ENCODE peak calls at places on chromosomes 2 and 18, in nine cellular contexts. One of them, this sample, is unnamed.
A peak's percentile ranks its signal among the peaks of the same experiment; 100 is the strongest.

GRCh38 chr18:76459687-76460350 is 35.2 kb downstream of the ZNF516 start:
- DNase-seq in heart right ventricle: no peak
- DNase-seq in uterus: peak; percentile 73
- DNase-seq in SK-N-SH: no peak
- DNase-seq in tibial artery: no peak
- DNase-seq in hepatocyte: peak; percentile 64
- DNase-seq in lower lobe of right lung: peak; percentile 56
- DNase-seq in neural progenitor cell: no peak
- DNase-seq in pancreas: peak; percentile 60
- DNase-seq in this sample: peak; percentile 68

GRCh38 chr2:25517701-25518100 is 155.7 kb downstream of the DTNB start:
- DNase-seq in pancreas: no peak
- DNase-seq in SK-N-SH: peak; percentile 19
- DNase-seq in hepatocyte: no peak
- DNase-seq in lower lobe of right lung: no peak
- DNase-seq in tibial artery: no peak
- DNase-seq in heart right ventricle: no peak
- DNase-seq in uterus: no peak
- DNase-seq in neural progenitor cell: no peak
- DNase-seq in this sample: no peak

GRCh38 chr18:46481847-46482245 is 175.2 kb downstream of the LOXHD1 start:
- DNase-seq in uterus: no peak
- DNase-seq in lower lobe of right lung: no peak
- DNase-seq in tibial artery: no peak
- DNase-seq in pancreas: no peak
- DNase-seq in heart right ventricle: no peak
- DNase-seq in neural progenitor cell: no peak
- DNase-seq in SK-N-SH: no peak
- DNase-seq in hepatocyte: no peak
- DNase-seq in this sample: no peak

GRCh38 chr2:96799623-96799935 is 16.5 kb upstream of the CNNM3 start:
- DNase-seq in hepatocyte: no peak
- DNase-seq in SK-N-SH: no peak
- DNase-seq in pancreas: no peak
- DNase-seq in heart right ventricle: no peak
- DNase-seq in tibial artery: no peak
- DNase-seq in lower lobe of right lung: peak; percentile 36
- DNase-seq in neural progenitor cell: no peak
- DNase-seq in uterus: no peak
- DNase-seq in this sample: peak; percentile 57

GRCh38 chr2:181106789-181107418 is 126.5 kb downstream of the UBE2E3 start:
- DNase-seq in pancreas: no peak
- DNase-seq in tibial artery: no peak
- DNase-seq in lower lobe of right lung: no peak
- DNase-seq in hepatocyte: peak; percentile 46
- DNase-seq in SK-N-SH: no peak
- DNase-seq in uterus: no peak
- DNase-seq in heart right ventricle: no peak
- DNase-seq in neural progenitor cell: no peak
- DNase-seq in this sample: no peak

GRCh38 chr2:218399391-218400166 is at the start of gene CTDSP1:
- DNase-seq in uterus: peak; percentile 98
- DNase-seq in pancreas: peak; percentile 98
- DNase-seq in lower lobe of right lung: peak; percentile 97
- DNase-seq in hepatocyte: peak; percentile 98
- DNase-seq in neural progenitor cell: peak; percentile 95
- DNase-seq in SK-N-SH: peak; percentile 94
- DNase-seq in tibial artery: peak; percentile 98
- DNase-seq in heart right ventricle: peak; percentile 98
- DNase-seq in this sample: peak; percentile 99

GRCh38 chr2:116949249-116949648 is 865.2 kb upstream of the DDX18 start:
- DNase-seq in heart right ventricle: no peak
- DNase-seq in hepatocyte: no peak
- DNase-seq in pancreas: no peak
- DNase-seq in SK-N-SH: no peak
- DNase-seq in lower lobe of right lung: no peak
- DNase-seq in neural progenitor cell: no peak
- DNase-seq in tibial artery: no peak
- DNase-seq in uterus: no peak
- DNase-seq in this sample: no peak

GRCh38 chr2:65465857-65466256 is 33.5 kb upstream of the SPRED2 start:
- DNase-seq in heart right ventricle: no peak
- DNase-seq in hepatocyte: no peak
- DNase-seq in uterus: no peak
- DNase-seq in SK-N-SH: no peak
- DNase-seq in lower lobe of right lung: no peak
- DNase-seq in pancreas: no peak
- DNase-seq in tibial artery: no peak
- DNase-seq in neural progenitor cell: no peak
- DNase-seq in this sample: no peak

DNA sequence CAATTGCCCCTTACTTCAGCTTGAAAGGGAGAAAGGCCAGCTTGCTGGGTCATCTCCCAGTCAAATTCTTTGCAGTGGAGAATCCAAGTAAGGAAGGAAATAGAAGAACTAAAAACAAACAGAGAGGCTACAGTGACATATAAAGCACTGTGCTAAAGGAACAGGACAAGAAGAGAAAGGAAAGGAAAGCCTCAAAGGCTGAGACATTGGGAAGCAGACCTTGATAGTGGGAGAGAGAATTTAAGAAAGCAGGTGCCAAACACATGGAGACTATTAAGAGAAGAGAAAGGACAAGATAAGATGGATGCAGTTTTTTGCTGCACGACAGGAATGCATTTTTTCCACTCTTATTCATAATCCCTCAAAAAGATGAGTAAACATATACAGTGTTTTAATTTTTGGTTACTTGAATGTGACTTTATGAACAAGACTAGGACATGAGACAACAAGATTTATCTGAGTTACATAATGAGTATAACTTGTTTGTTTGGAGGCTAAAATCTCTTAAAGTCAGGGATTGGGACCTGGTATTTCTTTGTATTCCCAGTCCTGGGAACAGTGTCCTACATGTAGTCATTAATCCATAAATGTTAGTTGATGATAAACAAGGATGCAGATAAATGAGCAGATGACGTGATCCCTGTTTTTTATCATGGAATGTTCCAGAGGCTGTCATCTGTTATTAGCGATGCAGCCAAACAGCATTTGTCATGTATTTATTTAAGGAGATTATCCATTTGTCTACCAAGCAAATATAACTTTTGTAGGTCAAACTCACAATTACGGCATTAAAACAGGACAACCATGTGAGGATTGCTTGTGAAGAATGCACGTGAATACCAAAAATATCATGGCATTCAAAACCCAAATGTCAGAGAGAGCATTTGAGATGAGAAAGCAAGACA is 141.7 kb downstream of the DNER start:
- DNase-seq in neural progenitor cell: no peak
- DNase-seq in tibial artery: no peak
- DNase-seq in SK-N-SH: peak; percentile 15
- DNase-seq in lower lobe of right lung: no peak
- DNase-seq in uterus: no peak
- DNase-seq in heart right ventricle: no peak
- DNase-seq in pancreas: no peak
- DNase-seq in hepatocyte: no peak
- DNase-seq in this sample: no peak
- H3K27ac ChIP-seq in neural progenitor cell: no peak overlapping the region
- H3K27ac ChIP-seq in tibial artery: no peak overlapping the region
- H3K27ac ChIP-seq in SK-N-SH: no peak overlapping the region
- H3K27ac ChIP-seq in lower lobe of right lung: no peak overlapping the region
- H3K27ac ChIP-seq in uterus: peak overlapping the region; percentile 61
- H3K27ac ChIP-seq in heart right ventricle: peak overlapping the region; percentile 41
- H3K27ac ChIP-seq in pancreas: no peak overlapping the region
- H3K27ac ChIP-seq in hepatocyte: no peak overlapping the region
- H3K27ac ChIP-seq in this sample: peak overlapping the region; percentile 54

GRCh38 chr18:52313213-52313612 is 26.8 kb upstream of the DCC start:
- DNase-seq in tibial artery: no peak
- DNase-seq in neural progenitor cell: no peak
- DNase-seq in pancreas: no peak
- DNase-seq in SK-N-SH: no peak
- DNase-seq in hepatocyte: peak; percentile 44
- DNase-seq in lower lobe of right lung: no peak
- DNase-seq in uterus: no peak
- DNase-seq in heart right ventricle: no peak
- DNase-seq in this sample: no peak
- H3K27ac ChIP-seq in tibial artery: no peak overlapping the region
- H3K27ac ChIP-seq in neural progenitor cell: no peak overlapping the region
- H3K27ac ChIP-seq in pancreas: no peak overlapping the region
- H3K27ac ChIP-seq in SK-N-SH: no peak overlapping the region
- H3K27ac ChIP-seq in hepatocyte: peak overlapping the region; percentile 64
- H3K27ac ChIP-seq in lower lobe of right lung: no peak overlapping the region
- H3K27ac ChIP-seq in uterus: no peak overlapping the region
- H3K27ac ChIP-seq in heart right ventricle: no peak overlapping the region
- H3K27ac ChIP-seq in this sample: no peak overlapping the region

GRCh38 chr18:48806551-48807261 is 144.1 kb downstream of the SMAD7 start:
- DNase-seq in lower lobe of right lung: peak; percentile 45
- DNase-seq in hepatocyte: no peak
- DNase-seq in tibial artery: peak; percentile 90
- DNase-seq in SK-N-SH: no peak
- DNase-seq in heart right ventricle: no peak
- DNase-seq in uterus: peak; percentile 13
- DNase-seq in pancreas: no peak
- DNase-seq in neural progenitor cell: no peak
- DNase-seq in this sample: peak; percentile 46

GRCh38 chr18:48803518-48803917 is 147.2 kb downstream of the SMAD7 start:
- DNase-seq in tibial artery: peak; percentile 57
- DNase-seq in neural progenitor cell: no peak
- DNase-seq in uterus: peak; percentile 5
- DNase-seq in heart right ventricle: no peak
- DNase-seq in SK-N-SH: no peak
- DNase-seq in pancreas: no peak
- DNase-seq in hepatocyte: no peak
- DNase-seq in lower lobe of right lung: peak; percentile 11
- DNase-seq in this sample: peak; percentile 13

GRCh38 chr18:48803951-48804855 is 146.6 kb downstream of the SMAD7 start:
- DNase-seq in tibial artery: peak; percentile 82
- DNase-seq in heart right ventricle: no peak
- DNase-seq in SK-N-SH: no peak
- DNase-seq in pancreas: no peak
- DNase-seq in hepatocyte: no peak
- DNase-seq in uterus: peak; percentile 8
- DNase-seq in neural progenitor cell: no peak
- DNase-seq in lower lobe of right lung: peak; percentile 30
- DNase-seq in this sample: peak; percentile 26

GRCh38 chr18:48804856-48805610 is 145.7 kb downstream of the SMAD7 start:
- DNase-seq in tibial artery: peak; percentile 53
- DNase-seq in neural progenitor cell: no peak
- DNase-seq in heart right ventricle: no peak
- DNase-seq in hepatocyte: no peak
- DNase-seq in lower lobe of right lung: peak; percentile 30
- DNase-seq in SK-N-SH: no peak
- DNase-seq in uterus: peak; percentile 7
- DNase-seq in pancreas: no peak
- DNase-seq in this sample: peak; percentile 42

GRCh38 chr18:48805826-48806535 is 144.8 kb downstream of the SMAD7 start:
- DNase-seq in uterus: peak; percentile 4
- DNase-seq in lower lobe of right lung: no peak
- DNase-seq in pancreas: no peak
- DNase-seq in tibial artery: peak; percentile 56
- DNase-seq in heart right ventricle: no peak
- DNase-seq in SK-N-SH: no peak
- DNase-seq in neural progenitor cell: no peak
- DNase-seq in hepatocyte: no peak
- DNase-seq in this sample: peak; percentile 17
- H3K27ac ChIP-seq in uterus: peak overlapping the region; percentile 6
- H3K27ac ChIP-seq in lower lobe of right lung: peak overlapping the region; percentile 36
- H3K27ac ChIP-seq in pancreas: no peak overlapping the region
- H3K27ac ChIP-seq in tibial artery: peak overlapping the region; percentile 85
- H3K27ac ChIP-seq in heart right ventricle: no peak overlapping the region
- H3K27ac ChIP-seq in SK-N-SH: no peak overlapping the region
- H3K27ac ChIP-seq in neural progenitor cell: no peak overlapping the region
- H3K27ac ChIP-seq in hepatocyte: no peak overlapping the region
- H3K27ac ChIP-seq in this sample: no peak overlapping the region

DNA sequence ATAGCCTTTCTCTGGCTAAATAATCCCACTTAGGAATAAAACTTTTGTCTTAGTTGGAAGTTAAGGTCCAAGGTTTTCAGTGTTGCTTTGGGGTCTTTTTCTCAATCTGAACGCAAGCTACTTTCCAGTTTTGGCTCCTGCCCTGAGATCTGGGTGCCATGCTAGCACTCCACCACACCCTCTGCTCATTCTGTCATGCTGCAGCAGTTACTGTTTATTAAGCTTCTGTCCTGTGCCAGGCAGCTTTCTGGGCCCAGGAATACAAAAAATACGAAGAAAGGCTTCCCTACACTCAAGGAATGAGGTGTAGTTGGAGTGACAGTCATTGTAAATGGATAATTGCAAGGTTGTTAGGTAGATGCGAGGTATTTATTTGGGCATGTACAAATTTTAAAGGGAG is 46.3 kb upstream of the RTN4 start:
- DNase-seq in neural progenitor cell: no peak
- DNase-seq in SK-N-SH: no peak
- DNase-seq in lower lobe of right lung: no peak
- DNase-seq in pancreas: no peak
- DNase-seq in uterus: no peak
- DNase-seq in tibial artery: no peak
- DNase-seq in hepatocyte: no peak
- DNase-seq in heart right ventricle: no peak
- DNase-seq in this sample: no peak
- H3K27ac ChIP-seq in neural progenitor cell: no peak overlapping the region
- H3K27ac ChIP-seq in SK-N-SH: peak overlapping the region; percentile 52
- H3K27ac ChIP-seq in lower lobe of right lung: peak overlapping the region; percentile 57
- H3K27ac ChIP-seq in pancreas: no peak overlapping the region
- H3K27ac ChIP-seq in uterus: peak overlapping the region; percentile 72
- H3K27ac ChIP-seq in tibial artery: peak overlapping the region; percentile 85
- H3K27ac ChIP-seq in hepatocyte: peak overlapping the region; percentile 72
- H3K27ac ChIP-seq in heart right ventricle: no peak overlapping the region
- H3K27ac ChIP-seq in this sample: peak overlapping the region; percentile 74

DNA sequence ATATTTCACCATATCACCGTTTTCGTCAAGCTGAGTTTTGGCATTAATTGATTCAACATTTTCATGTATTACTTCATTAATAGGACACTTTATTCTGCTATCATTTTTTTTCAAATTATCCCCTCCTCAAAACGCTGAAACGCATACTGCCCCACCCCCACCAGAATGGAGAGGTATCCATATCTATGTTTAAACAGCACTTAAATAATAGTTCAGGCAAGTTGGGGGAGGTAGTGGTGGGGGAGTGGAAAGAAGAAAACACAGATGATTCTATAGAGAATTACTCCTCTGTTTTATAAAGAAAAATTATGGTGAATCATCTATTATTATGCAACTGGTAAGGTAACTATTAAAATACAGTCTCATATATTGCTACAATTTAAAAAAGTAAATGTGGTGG is 314.4 kb upstream of the ZEB2 start:
- DNase-seq in heart right ventricle: no peak
- DNase-seq in neural progenitor cell: no peak
- DNase-seq in uterus: no peak
- DNase-seq in hepatocyte: no peak
- DNase-seq in lower lobe of right lung: no peak
- DNase-seq in tibial artery: no peak
- DNase-seq in SK-N-SH: no peak
- DNase-seq in pancreas: no peak
- DNase-seq in this sample: no peak
- H3K27ac ChIP-seq in heart right ventricle: no peak overlapping the region
- H3K27ac ChIP-seq in neural progenitor cell: no peak overlapping the region
- H3K27ac ChIP-seq in uterus: no peak overlapping the region
- H3K27ac ChIP-seq in hepatocyte: peak overlapping the region; percentile 11
- H3K27ac ChIP-seq in lower lobe of right lung: no peak overlapping the region
- H3K27ac ChIP-seq in tibial artery: no peak overlapping the region
- H3K27ac ChIP-seq in SK-N-SH: peak overlapping the region; percentile 95
- H3K27ac ChIP-seq in pancreas: no peak overlapping the region
- H3K27ac ChIP-seq in this sample: no peak overlapping the region

This sample was measured in sigmoid colon.